ENCODE peak calls at places on chromosomes 16 and 17, in five cellular contexts. One of them, this sample, is unnamed.
A peak's percentile ranks its signal among the peaks of the same experiment; 100 is the strongest.

GRCh38 chr17:17491546-17491988 is 4.6 kb downstream of the RASD1 start:
- DNase-seq in A549: no peak
- DNase-seq in tibial artery: no peak
- DNase-seq in esophagus muscularis mucosa: no peak
- DNase-seq in GM12865: no peak
- DNase-seq in this sample: peak; percentile 73

GRCh38 chr17:83000738-83001137 is 78.7 kb upstream of the METRNL start:
- DNase-seq in tibial artery: no peak
- DNase-seq in esophagus muscularis mucosa: peak; percentile 34
- DNase-seq in A549: no peak
- DNase-seq in GM12865: no peak
- DNase-seq in this sample: no peak

GRCh38 chr16:85136705-85137322 is 24.5 kb upstream of the CIBAR2 start:
- DNase-seq in A549: peak; percentile 38
- DNase-seq in tibial artery: no peak
- DNase-seq in esophagus muscularis mucosa: no peak
- DNase-seq in GM12865: peak; percentile 55
- DNase-seq in this sample: no peak

GRCh38 chr17:82493517-82493840 is 26.1 kb upstream of the FOXK2 start:
- DNase-seq in tibial artery: no peak
- DNase-seq in A549: no peak
- DNase-seq in GM12865: no peak
- DNase-seq in esophagus muscularis mucosa: no peak
- DNase-seq in this sample: no peak

GRCh38 chr17:71472809-71473789 is 647.7 kb upstream of the SOX9 start:
- DNase-seq in tibial artery: no peak
- DNase-seq in A549: peak; percentile 68
- DNase-seq in esophagus muscularis mucosa: no peak
- DNase-seq in GM12865: peak; percentile 69
- DNase-seq in this sample: no peak

GRCh38 chr16:89365044-89365467 is 125.3 kb downstream of the ANKRD11 start:
- DNase-seq in esophagus muscularis mucosa: no peak
- DNase-seq in tibial artery: no peak
- DNase-seq in A549: no peak
- DNase-seq in GM12865: peak; percentile 73
- DNase-seq in this sample: no peak

GRCh38 chr17:68301438-68301959 is 10.2 kb downstream of the ARSG start:
- DNase-seq in tibial artery: no peak
- DNase-seq in esophagus muscularis mucosa: no peak
- DNase-seq in A549: no peak
- DNase-seq in GM12865: no peak
- DNase-seq in this sample: no peak

GRCh38 chr17:14755002-14755401 is 454.1 kb downstream of the HS3ST3B1 start:
- DNase-seq in A549: no peak
- DNase-seq in esophagus muscularis mucosa: peak; percentile 26
- DNase-seq in tibial artery: no peak
- DNase-seq in GM12865: no peak
- DNase-seq in this sample: no peak

GRCh38 chr16:83338138-83338537 is 469.6 kb upstream of the HSBP1 start:
- DNase-seq in A549: no peak
- DNase-seq in GM12865: no peak
- DNase-seq in esophagus muscularis mucosa: no peak
- DNase-seq in tibial artery: no peak
- DNase-seq in this sample: no peak

GRCh38 chr16:85086347-85087291 is 25.7 kb downstream of the CIBAR2 start:
- DNase-seq in A549: peak; percentile 70
- DNase-seq in tibial artery: peak; percentile 70
- DNase-seq in esophagus muscularis mucosa: no peak
- DNase-seq in GM12865: peak; percentile 76
- DNase-seq in this sample: peak; percentile 89

GRCh38 chr16:84497418-84497817 is 7.0 kb downstream of the MEAK7 start:
- DNase-seq in tibial artery: no peak
- DNase-seq in A549: no peak
- DNase-seq in esophagus muscularis mucosa: no peak
- DNase-seq in GM12865: no peak
- DNase-seq in this sample: no peak

GRCh38 chr17:61426482-61427304 is 25.5 kb upstream of the TBX4 start:
- DNase-seq in tibial artery: no peak
- DNase-seq in A549: peak; percentile 83
- DNase-seq in esophagus muscularis mucosa: peak; percentile 53
- DNase-seq in GM12865: no peak
- DNase-seq in this sample: no peak

GRCh38 chr17:12222392-12222791 is 201.7 kb downstream of the MAP2K4 start:
- DNase-seq in GM12865: no peak
- DNase-seq in tibial artery: no peak
- DNase-seq in esophagus muscularis mucosa: no peak
- DNase-seq in A549: no peak
- DNase-seq in this sample: no peak

GRCh38 chr17:75032896-75033294 is 13.9 kb downstream of the ATP5PD start:
- DNase-seq in tibial artery: peak; percentile 48
- DNase-seq in GM12865: no peak
- DNase-seq in esophagus muscularis mucosa: no peak
- DNase-seq in A549: peak; percentile 48
- DNase-seq in this sample: no peak

GRCh38 chr16:1310832-1311200 is 1.4 kb downstream of the UBE2I start:
- DNase-seq in tibial artery: no peak
- DNase-seq in GM12865: peak; percentile 54
- DNase-seq in A549: no peak
- DNase-seq in esophagus muscularis mucosa: no peak
- DNase-seq in this sample: peak; percentile 89

GRCh38 chr17:53797497-53797896 is 25.2 kb upstream of the KIF2B start:
- DNase-seq in A549: no peak
- DNase-seq in esophagus muscularis mucosa: no peak
- DNase-seq in GM12865: no peak
- DNase-seq in tibial artery: no peak
- DNase-seq in this sample: no peak

GRCh38 chr17:57357392-57357784 is 101.1 kb downstream of the MSI2 start:
- DNase-seq in GM12865: peak; percentile 63
- DNase-seq in A549: no peak
- DNase-seq in esophagus muscularis mucosa: no peak
- DNase-seq in tibial artery: no peak
- DNase-seq in this sample: no peak

DNA sequence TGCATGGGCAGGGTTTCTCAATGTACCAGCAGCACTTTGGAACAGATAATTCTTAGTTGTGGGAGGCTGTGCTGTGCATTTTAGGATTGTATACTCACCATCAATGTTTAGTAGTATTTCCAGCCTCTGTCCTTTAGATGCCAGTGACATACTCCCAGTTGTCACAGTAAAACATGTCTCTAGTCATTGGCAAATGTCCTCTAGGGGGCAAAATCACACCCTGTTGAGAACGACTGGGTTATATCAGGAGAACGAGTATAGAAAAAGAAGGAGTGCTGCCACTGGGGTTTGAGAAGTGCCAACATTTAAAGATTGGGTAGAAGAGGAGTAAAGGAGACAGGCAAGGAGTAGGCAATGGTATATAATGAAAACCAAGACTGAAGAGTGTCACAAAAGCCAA is 37.9 kb upstream of the SMIM36 start:
- DNase-seq in A549: peak; percentile 39
- DNase-seq in GM12865: peak; percentile 53
- DNase-seq in tibial artery: no peak
- DNase-seq in esophagus muscularis mucosa: no peak
- DNase-seq in this sample: no peak
- TF ChIP-seq CTCF in A549: peak; percentile 28
- TF ChIP-seq CTCF in GM12865: peak; percentile 51
- TF ChIP-seq CTCF in tibial artery: no peak
- TF ChIP-seq CTCF in esophagus muscularis mucosa: no peak
- TF ChIP-seq CTCF in this sample: no peak

GRCh38 chr16:69848635-69849545 is 86.8 kb downstream of the WWP2 start:
- DNase-seq in tibial artery: peak; percentile 93
- DNase-seq in A549: no peak
- DNase-seq in esophagus muscularis mucosa: peak; percentile 94
- DNase-seq in GM12865: no peak
- DNase-seq in this sample: peak; percentile 83
- H3K4me3 ChIP-seq in tibial artery: peak overlapping the region; percentile 32
- H3K4me3 ChIP-seq in A549: no peak overlapping the region
- H3K4me3 ChIP-seq in esophagus muscularis mucosa: peak overlapping the region; percentile 3
- H3K4me3 ChIP-seq in GM12865: no peak overlapping the region
- H3K4me3 ChIP-seq in this sample: no peak overlapping the region

DNA sequence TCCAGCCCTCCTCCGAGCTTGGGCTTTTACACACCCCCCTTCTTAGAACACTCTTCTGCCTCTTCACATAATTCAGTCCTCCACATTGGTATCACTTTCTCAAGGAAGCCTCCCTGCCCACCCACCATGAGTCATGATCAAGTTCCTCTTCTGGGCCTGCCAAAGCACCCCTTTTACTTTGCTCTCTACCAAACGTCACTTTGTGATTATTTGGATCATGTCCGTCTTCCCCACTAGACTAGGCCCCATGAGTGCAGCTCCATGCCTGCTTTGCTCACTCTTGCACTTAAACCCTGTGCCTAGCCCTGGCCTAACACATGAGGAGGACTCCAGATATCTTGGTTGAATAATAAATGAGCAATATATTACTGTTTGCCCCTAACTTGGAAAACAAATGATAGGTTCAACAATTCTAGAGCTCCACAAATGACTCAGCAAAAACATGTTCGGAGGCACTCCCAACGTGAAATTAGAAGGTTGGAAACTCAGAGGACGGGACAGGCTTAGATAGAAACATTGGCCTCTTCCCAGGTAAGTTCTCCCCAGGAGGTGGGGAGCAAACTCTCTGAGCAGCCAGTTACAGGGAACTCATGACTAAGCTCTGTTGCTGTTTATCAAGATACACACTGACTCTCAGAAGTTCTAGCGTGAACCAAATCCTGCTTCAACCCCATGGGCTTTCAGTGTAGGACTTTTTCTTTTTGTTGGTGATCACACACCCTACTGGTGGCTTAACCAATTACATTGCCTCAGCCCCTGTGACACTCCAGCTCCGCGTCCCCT is 28.3 kb downstream of the G6PC1 start:
- DNase-seq in esophagus muscularis mucosa: peak; percentile 93
- DNase-seq in A549: peak; percentile 93
- DNase-seq in GM12865: peak; percentile 87
- DNase-seq in tibial artery: peak; percentile 61
- DNase-seq in this sample: no peak
- TF ChIP-seq CTCF in esophagus muscularis mucosa: peak; percentile 71
- TF ChIP-seq CTCF in A549: peak; percentile 74
- TF ChIP-seq CTCF in GM12865: peak; percentile 61
- TF ChIP-seq CTCF in tibial artery: peak; percentile 75
- TF ChIP-seq CTCF in this sample: no peak

GRCh38 chr17:549197-550040 is 165.2 kb downstream of the VPS53 start:
- DNase-seq in tibial artery: no peak
- DNase-seq in A549: no peak
- DNase-seq in esophagus muscularis mucosa: no peak
- DNase-seq in GM12865: no peak
- DNase-seq in this sample: no peak
- H3K4me3 ChIP-seq in tibial artery: no peak overlapping the region
- H3K4me3 ChIP-seq in A549: no peak overlapping the region
- H3K4me3 ChIP-seq in esophagus muscularis mucosa: peak overlapping the region; percentile 31
- H3K4me3 ChIP-seq in GM12865: no peak overlapping the region
- H3K4me3 ChIP-seq in this sample: no peak overlapping the region

GRCh38 chr17:31266042-31266441 is 31.0 kb downstream of the OMG start:
- DNase-seq in tibial artery: no peak
- DNase-seq in A549: peak; percentile 25
- DNase-seq in GM12865: peak; percentile 8
- DNase-seq in esophagus muscularis mucosa: no peak
- DNase-seq in this sample: no peak
- TF ChIP-seq CTCF in tibial artery: no peak
- TF ChIP-seq CTCF in A549: peak; percentile 37
- TF ChIP-seq CTCF in GM12865: peak; percentile 33
- TF ChIP-seq CTCF in esophagus muscularis mucosa: no peak
- TF ChIP-seq CTCF in this sample: no peak

GRCh38 chr17:78715000-78715771 is 66.9 kb downstream of the CYTH1 start:
- DNase-seq in tibial artery: no peak
- DNase-seq in GM12865: peak; percentile 56
- DNase-seq in A549: no peak
- DNase-seq in esophagus muscularis mucosa: no peak
- DNase-seq in this sample: no peak
- H3K4me3 ChIP-seq in tibial artery: no peak overlapping the region
- H3K4me3 ChIP-seq in GM12865: peak overlapping the region; percentile 67
- H3K4me3 ChIP-seq in A549: no peak overlapping the region
- H3K4me3 ChIP-seq in esophagus muscularis mucosa: no peak overlapping the region
- H3K4me3 ChIP-seq in this sample: no peak overlapping the region

This sample was measured in spleen.